ENCODE peak calls at places on chromosomes 16 and 17, in seven cellular contexts. Y is adrenal gland, C is testis, M is uterus, H is breast epithelium, E is ovary, T is vagina. A is an unnamed sample.

GRCh38 chr16:12541672-12542071 is 262.0 kb downstream of the CPPED1 start:
- DNase-seq in Y (no peak), C (no peak), M (no peak), H (no peak), E (no peak), T (no peak), A (no peak)

GRCh38 chr17:65557349-65558310 is 3.8 kb downstream of the AXIN2 start:
- DNase-seq in Y (peak; percentile 69), C (no peak), M (no peak), H (no peak), E (no peak), T (no peak), A (no peak)

GRCh38 chr16:46618516-46618915 is 2.7 kb downstream of the SHCBP1 start:
- DNase-seq in Y (no peak), C (no peak), M (no peak), H (no peak), E (no peak), T (no peak), A (no peak)

GRCh38 chr17:59387351-59388069 is 56.1 kb downstream of the YPEL2 start:
- DNase-seq in Y (no peak), C (no peak), M (peak; percentile 29), H (no peak), E (no peak), T (no peak), A (no peak)

GRCh38 chr16:72940886-72941285 is 107.0 kb downstream of the ZFHX3 start:
- DNase-seq in Y (no peak), C (no peak), M (no peak), H (no peak), E (no peak), T (no peak), A (peak; percentile 2)

GRCh38 chr17:77798481-77798880 is 160.0 kb upstream of the TNRC6C start:
- DNase-seq in Y (no peak), C (no peak), M (no peak), H (no peak), E (no peak), T (no peak), A (peak; percentile 13)

GRCh38 chr17:72069744-72070143 is 51.1 kb upstream of the SOX9 start:
- DNase-seq in Y (no peak), C (no peak), M (no peak), H (no peak), E (no peak), T (no peak), A (no peak)

GRCh38 chr16:57862698-57863433 is 60.6 kb upstream of the KIFC3 start:
- DNase-seq in Y (no peak), C (no peak), M (no peak), H (no peak), E (no peak), T (no peak), A (no peak)

GRCh38 chr17:82400830-82401229 is 17.3 kb upstream of the HEXD start:
- DNase-seq in Y (no peak), C (no peak), M (no peak), H (no peak), E (no peak), T (no peak), A (peak; percentile 93)

GRCh38 chr16:23504076-23504452 is 6.2 kb downstream of the GGA2 start:
- DNase-seq in Y (no peak), C (no peak), M (peak; percentile 39), H (peak; percentile 77), E (no peak), T (no peak), A (no peak)

GRCh38 chr17:14699569-14700190 is 398.8 kb downstream of the HS3ST3B1 start:
- DNase-seq in Y (no peak), C (no peak), M (no peak), H (no peak), E (no peak), T (no peak), A (no peak)
- H3K4me3 ChIP-seq in Y (no peak overlapping the region), C (no peak overlapping the region), M (no peak overlapping the region), H (no peak overlapping the region), E (no peak overlapping the region), T (no peak overlapping the region), A (no peak overlapping the region)

GRCh38 chr17:60387666-60388065 is 4.3 kb downstream of the USP32 start:
- DNase-seq in Y (no peak), C (no peak), M (no peak), H (no peak), E (no peak), T (no peak), A (no peak)
- H3K4me1 ChIP-seq in Y (peaks cover 67% of the 10 kb centered on the region), C (peaks cover 11% of the 10 kb centered on the region), M (no peaks in the 10 kb centered on the region), H (peaks cover 17% of the 10 kb centered on the region), E (peaks cover 6% of the 10 kb centered on the region), T (peaks cover 41% of the 10 kb centered on the region), A (peaks cover 87% of the 10 kb centered on the region)

DNA sequence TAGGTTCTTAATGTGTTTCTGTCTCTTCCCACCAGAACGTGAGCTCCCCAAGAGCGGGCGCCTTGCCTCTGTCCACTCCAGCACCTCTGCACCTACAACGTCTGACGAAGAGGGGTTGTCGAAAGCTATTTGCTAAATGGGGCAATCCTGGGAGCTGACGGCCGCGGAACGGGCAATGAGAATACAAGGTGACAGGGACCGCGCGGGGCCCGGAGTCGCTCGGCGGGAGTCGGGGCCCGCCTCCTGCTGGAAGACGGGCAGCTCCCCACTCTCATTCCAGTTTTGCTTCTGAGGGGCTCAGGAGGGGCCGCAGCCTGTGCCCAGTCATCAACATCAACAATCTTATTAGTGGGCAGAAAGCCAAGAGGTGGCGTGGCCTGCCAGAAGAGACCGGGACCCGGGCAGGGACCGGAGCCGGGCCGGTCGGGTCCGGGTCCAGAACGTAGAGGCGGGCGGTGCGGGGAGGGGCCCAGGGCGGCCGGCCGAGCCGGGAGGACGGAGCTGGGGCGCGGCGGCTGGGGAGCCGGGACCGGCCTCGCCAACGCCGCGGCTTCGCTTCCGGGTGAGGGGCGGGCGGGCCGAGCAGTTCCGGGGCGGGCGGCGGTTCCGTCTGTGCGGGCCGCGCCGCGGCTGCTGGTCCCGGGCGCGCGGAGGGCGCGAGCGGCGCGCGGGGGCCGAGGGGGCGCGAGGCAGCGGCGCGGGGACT is at the start of gene MOSMO:
- DNase-seq in Y (peak; percentile 72), C (peak; percentile 82), M (peak; percentile 59), H (peak; percentile 40), E (peak; percentile 82), T (no peak), A (peak; percentile 95)
- TF ChIP-seq POLR2A in Y (peak; percentile 45), C (no peak), M (peak; percentile 62), H (no peak), E (peak; percentile 33), T (no peak), A (no peak)

DNA sequence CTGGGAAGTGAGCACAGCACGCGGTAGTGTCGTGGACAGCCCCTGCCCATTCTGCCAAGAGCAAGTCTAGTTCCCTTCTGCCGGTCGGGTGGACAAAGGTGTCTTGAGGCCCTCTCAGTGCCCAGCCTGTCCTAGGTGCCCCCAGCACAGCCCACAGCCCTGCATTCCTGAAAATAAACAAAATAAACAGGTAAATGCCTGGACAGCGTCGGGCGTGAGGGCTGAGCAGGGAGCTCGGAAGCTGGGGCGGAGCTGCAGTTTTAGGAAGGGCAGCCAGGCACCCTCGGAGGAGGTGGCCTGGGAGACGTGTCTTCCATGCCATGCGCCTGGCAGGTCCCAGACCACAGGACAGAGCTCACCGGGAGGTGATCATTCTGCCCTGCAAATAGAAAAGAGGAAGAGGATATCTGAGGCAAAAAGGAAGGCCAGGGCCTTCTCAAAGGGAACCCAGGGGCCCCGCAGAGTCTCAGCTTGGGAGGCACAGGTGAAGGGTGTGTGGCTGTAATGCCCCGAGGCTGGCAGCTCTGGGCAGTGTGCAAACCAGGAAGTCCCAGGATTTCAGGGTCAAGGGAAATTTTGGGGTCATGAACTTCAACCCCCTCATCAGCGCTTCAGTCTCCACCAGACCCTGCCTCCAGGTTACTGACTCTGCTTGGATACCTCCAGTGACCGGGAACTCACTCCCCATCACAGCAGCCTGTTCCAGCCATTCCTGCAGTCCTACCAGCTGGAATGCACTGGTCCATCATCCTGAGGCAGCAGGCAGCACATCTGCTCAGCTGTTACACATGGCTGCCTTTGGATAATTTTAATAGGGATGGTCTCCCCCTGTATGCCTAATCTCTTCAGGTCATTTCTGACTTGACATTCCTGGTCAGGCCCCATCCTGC is 1.7 kb downstream of the ZNF469 start:
- DNase-seq in Y (no peak), C (no peak), M (no peak), H (no peak), E (peak; percentile 29), T (no peak), A (peak; percentile 41)
- H3K4me3 ChIP-seq in Y (no peak overlapping the region), C (no peak overlapping the region), M (peak overlapping the region; percentile 44), H (peak overlapping the region; percentile 54), E (no peak overlapping the region), T (peak overlapping the region; percentile 83), A (peak overlapping the region; percentile 32)

DNA sequence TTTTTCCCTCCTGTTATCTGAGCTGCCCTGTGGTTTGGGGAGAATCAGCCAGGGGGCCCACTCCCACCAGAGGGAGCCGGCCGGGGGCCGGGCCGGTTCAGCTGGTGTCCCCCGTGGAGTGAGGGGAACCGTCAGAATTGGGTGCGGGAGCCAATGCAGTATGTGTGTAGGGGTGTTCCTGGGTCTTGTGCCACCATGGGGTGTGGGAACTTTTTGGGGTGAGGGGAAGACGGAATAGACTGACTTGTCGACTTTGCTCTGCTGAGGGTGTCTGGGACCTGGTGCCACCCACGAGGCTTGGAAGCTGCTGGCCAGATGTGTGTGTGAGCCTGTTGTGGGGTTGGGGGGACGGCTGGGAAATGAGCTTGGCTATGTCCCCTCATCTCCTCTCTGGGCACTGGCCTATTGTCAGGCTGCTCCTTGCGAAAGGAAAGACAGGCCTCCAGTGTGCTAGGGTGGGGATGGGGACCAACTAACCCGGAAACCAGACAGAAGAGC is 9.9 kb downstream of the RARA start:
- DNase-seq in Y (no peak), C (no peak), M (peak; percentile 41), H (no peak), E (peak; percentile 63), T (no peak), A (peak; percentile 86)
- H3K4me1 ChIP-seq in Y (peaks cover 93% of the 10 kb centered on the region), C (peaks cover 70% of the 10 kb centered on the region), M (peaks cover 53% of the 10 kb centered on the region), H (peaks cover 62% of the 10 kb centered on the region), E (peaks cover 48% of the 10 kb centered on the region), T (peaks cover 94% of the 10 kb centered on the region), A (peaks cover 67% of the 10 kb centered on the region)

DNA sequence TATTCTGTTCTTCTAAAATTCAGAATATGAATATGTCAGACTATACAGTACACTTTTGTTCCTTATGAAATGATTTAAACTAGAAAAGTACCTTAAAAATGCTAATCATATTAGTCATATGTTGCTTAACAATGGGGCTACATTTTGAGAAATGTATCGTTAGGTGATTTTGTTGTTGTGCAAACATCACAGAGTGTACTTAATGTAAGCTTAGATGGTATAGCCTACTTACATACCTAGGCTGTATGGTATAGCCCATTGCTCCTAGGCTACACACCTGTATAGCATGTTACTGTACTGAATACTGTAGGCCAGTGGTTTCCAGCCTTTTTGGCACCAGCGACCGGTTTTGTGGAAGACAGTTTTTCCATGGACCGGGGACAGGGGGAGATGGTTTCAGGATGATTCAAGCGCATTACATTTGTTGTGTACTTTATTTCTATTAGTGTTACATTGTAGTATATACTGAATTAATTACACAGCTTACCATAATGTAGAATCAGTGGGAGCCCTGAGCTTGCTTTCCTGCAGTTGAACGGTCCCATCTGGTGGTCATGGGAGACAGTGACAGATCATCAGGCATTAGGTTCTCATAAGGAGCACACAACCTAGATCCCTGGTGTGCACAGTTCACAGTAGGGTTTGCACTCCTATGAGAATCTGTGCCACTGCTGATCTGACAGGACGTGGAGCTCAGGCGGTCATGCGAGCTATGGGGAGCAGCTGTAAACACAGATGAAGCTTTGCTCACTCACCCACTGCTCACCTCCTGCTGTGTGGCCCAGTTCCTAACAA is 35.0 kb upstream of the MRC2 start:
- DNase-seq in Y (no peak), C (no peak), M (no peak), H (no peak), E (no peak), T (no peak), A (no peak)
- TF ChIP-seq POLR2A in Y (no peak), C (no peak), M (no peak), H (no peak), E (no peak), T (no peak), A (no peak)

GRCh38 chr16:14634389-14634725 is 1.6 kb downstream of the BFAR start:
- DNase-seq in Y (no peak), C (no peak), M (no peak), H (no peak), E (no peak), T (no peak), A (peak; percentile 72)
- H3K4me3 ChIP-seq in Y (no peak overlapping the region), C (no peak overlapping the region), M (peak overlapping the region; percentile 94), H (peak overlapping the region; percentile 79), E (peak overlapping the region; percentile 60), T (peak overlapping the region; percentile 90), A (peak overlapping the region; percentile 80)